ENCODE peak calls at places on chromosomes 1 and 21, in seven cellular contexts. T, V, M, L, K, I and D are unnamed samples.

GRCh38 chr1:218394416-218394815 is 49.3 kb downstream of the TGFB2 start:
- DNase-seq in T (no peak), V (no peak), M (no peak), L (peak; percentile 68), K (no peak), I (no peak), D (no peak)

GRCh38 chr1:51557168-51557567 is 38.1 kb upstream of the EPS15 start:
- DNase-seq in T (no peak), V (no peak), M (no peak), L (no peak), K (no peak), I (no peak), D (no peak)

GRCh38 chr1:68470388-68470970 is 20.7 kb upstream of the RPE65 start:
- DNase-seq in T (peak; percentile 37), V (no peak), M (no peak), L (peak; percentile 29), K (peak; percentile 30), I (no peak), D (peak; percentile 57)

GRCh38 chr21:16532841-16533240 is 803.1 kb downstream of the USP25 start:
- DNase-seq in T (peak; percentile 46), V (no peak), M (no peak), L (peak; percentile 55), K (no peak), I (no peak), D (peak; percentile 74)

GRCh38 chr1:179026813-179027664 is 1.3 kb downstream of the FAM20B start:
- DNase-seq in T (no peak), V (no peak), M (no peak), L (no peak), K (no peak), I (no peak), D (peak; percentile 45)

GRCh38 chr1:43300661-43301094 is at the start of gene TIE1:
- DNase-seq in T (no peak), V (no peak), M (no peak), L (no peak), K (no peak), I (no peak), D (no peak)

GRCh38 chr1:43349594-43350306 is 9.0 kb upstream of the CDC20 start:
- DNase-seq in T (no peak), V (no peak), M (no peak), L (no peak), K (no peak), I (no peak), D (peak; percentile 50)

GRCh38 chr1:212557739-212558664 is 50.6 kb upstream of the ATF3 start:
- DNase-seq in T (no peak), V (peak; percentile 86), M (no peak), L (no peak), K (no peak), I (no peak), D (peak; percentile 77)

GRCh38 chr1:51624851-51625250 is 8.0 kb downstream of the OSBPL9 start:
- DNase-seq in T (peak; percentile 51), V (no peak), M (no peak), L (no peak), K (no peak), I (no peak), D (no peak)

GRCh38 chr1:23537296-23537993 is 6.4 kb upstream of the E2F2 start:
- DNase-seq in T (no peak), V (no peak), M (no peak), L (no peak), K (no peak), I (no peak), D (peak; percentile 72)

GRCh38 chr1:54384921-54385726 is 21.1 kb downstream of the SSBP3 start:
- DNase-seq in T (no peak), V (peak; percentile 34), M (no peak), L (peak; percentile 49), K (no peak), I (no peak), D (peak; percentile 57)

GRCh38 chr1:3306583-3307285 is 147.7 kb upstream of the ARHGEF16 start:
- DNase-seq in T (no peak), V (no peak), M (no peak), L (peak; percentile 72), K (no peak), I (no peak), D (peak; percentile 88)

GRCh38 chr1:113943028-113943811 is 14.1 kb downstream of the HIPK1 start:
- DNase-seq in T (peak; percentile 55), V (no peak), M (no peak), L (no peak), K (no peak), I (no peak), D (peak; percentile 39)

GRCh38 chr1:226475112-226475511 is 67.2 kb upstream of the PARP1 start:
- DNase-seq in T (no peak), V (no peak), M (no peak), L (no peak), K (peak; percentile 65), I (no peak), D (no peak)

GRCh38 chr1:186943891-186944686 is 115.3 kb downstream of the PLA2G4A start:
- DNase-seq in T (no peak), V (peak; percentile 46), M (no peak), L (no peak), K (no peak), I (no peak), D (no peak)

GRCh38 chr1:14095001-14095400 is 395.0 kb downstream of the PRDM2 start:
- DNase-seq in T (peak; percentile 41), V (no peak), M (no peak), L (peak; percentile 3), K (no peak), I (no peak), D (peak; percentile 35)

GRCh38 chr1:75130865-75131592 is 3.2 kb upstream of the LHX8 start:
- DNase-seq in T (no peak), V (no peak), M (no peak), L (no peak), K (no peak), I (no peak), D (no peak)

GRCh38 chr1:246418565-246419312 is 88.3 kb downstream of the SMYD3 start:
- DNase-seq in T (no peak), V (no peak), M (no peak), L (no peak), K (no peak), I (no peak), D (no peak)

GRCh38 chr1:12499574-12500245 is 118.3 kb downstream of the DHRS3 start:
- DNase-seq in T (no peak), V (no peak), M (no peak), L (no peak), K (no peak), I (no peak), D (peak; percentile 71)

GRCh38 chr1:70714149-70714548 is 303.1 kb downstream of the CTH start:
- DNase-seq in T (no peak), V (no peak), M (no peak), L (peak; percentile 7), K (no peak), I (no peak), D (no peak)

GRCh38 chr1:57319165-57319564 is 104.7 kb downstream of the DAB1 start:
- DNase-seq in T (no peak), V (no peak), M (no peak), L (no peak), K (no peak), I (no peak), D (peak; percentile 38)

GRCh38 chr1:177346960-177347359 is 176.2 kb downstream of the BRINP2 start:
- DNase-seq in T (no peak), V (no peak), M (no peak), L (no peak), K (no peak), I (no peak), D (no peak)

GRCh38 chr1:235874226-235874625 is 7.5 kb upstream of the LYST start:
- DNase-seq in T (no peak), V (no peak), M (no peak), L (no peak), K (no peak), I (no peak), D (no peak)

GRCh38 chr1:54337928-54338327 is 68.3 kb downstream of the SSBP3 start:
- DNase-seq in T (no peak), V (no peak), M (no peak), L (no peak), K (no peak), I (no peak), D (peak; percentile 47)

GRCh38 chr21:39612233-39613028 is at the start of gene B3GALT5:
- DNase-seq in T (no peak), V (no peak), M (no peak), L (peak; percentile 32), K (no peak), I (no peak), D (no peak)

GRCh38 chr1:181661569-181661968 is 178.3 kb downstream of the CACNA1E start:
- DNase-seq in T (peak; percentile 10), V (no peak), M (no peak), L (no peak), K (no peak), I (no peak), D (no peak)

GRCh38 chr21:40272037-40272436 is 404.8 kb downstream of the PCP4 start:
- DNase-seq in T (no peak), V (no peak), M (no peak), L (no peak), K (no peak), I (no peak), D (no peak)

GRCh38 chr1:112878321-112878720 is 77.7 kb downstream of the SLC16A1 start:
- DNase-seq in T (peak; percentile 32), V (no peak), M (no peak), L (no peak), K (no peak), I (no peak), D (no peak)

GRCh38 chr1:232726048-232726779 is 79.0 kb upstream of the MAP10 start:
- DNase-seq in T (peak; percentile 48), V (no peak), M (no peak), L (no peak), K (no peak), I (no peak), D (peak; percentile 75)

GRCh38 chr1:37811027-37811655 is 3.1 kb upstream of the YRDC start:
- DNase-seq in T (peak; percentile 92), V (peak; percentile 81), M (peak; percentile 69), L (peak; percentile 76), K (peak; percentile 79), I (peak; percentile 23), D (peak; percentile 90)